ENCODE peak calls at places on chromosomes 3 and 15, in six cellular contexts. L is choroid plexus epithelial cell, Z is adrenal gland, K is germinal center, W is nephron progenitor cell, O is aorta. I is an unnamed sample.

GRCh38 chr3:170383567-170383966 is 26.1 kb downstream of the SKIL start:
- DNase-seq in O (no peak), K (no peak), L (peak), W (no peak), Z (no peak), I (no peak)

GRCh38 chr15:92343869-92344643 is 49.6 kb upstream of the ST8SIA2 start:
- DNase-seq in K (no peak), O (no peak), Z (no peak), W (no peak), L (no peak), I (no peak)

GRCh38 chr3:108022316-108023150 is 68.3 kb downstream of the CD47 start:
- DNase-seq in Z (no peak), K (no peak), W (no peak), L (peak), O (no peak), I (no peak)

GRCh38 chr3:164452707-164453106 is 625.6 kb downstream of the SI start:
- DNase-seq in W (no peak), L (peak), K (no peak), O (no peak), Z (no peak), I (no peak)

GRCh38 chr3:11422291-11422690 is 150.1 kb downstream of the ATG7 start:
- DNase-seq in L (no peak), O (no peak), W (no peak), K (no peak), Z (no peak), I (no peak)

GRCh38 chr3:96017556-96017955 is 796.8 kb upstream of the EPHA6 start:
- DNase-seq in O (no peak), W (no peak), Z (no peak), K (no peak), L (no peak), I (no peak)

GRCh38 chr3:123352134-123352554 is 96.7 kb downstream of the ADCY5 start:
- DNase-seq in Z (no peak), K (no peak), O (peak), L (no peak), W (no peak), I (no peak)

GRCh38 chr15:57031605-57032004 is 113.2 kb downstream of the TCF12 start:
- DNase-seq in Z (no peak), O (peak), L (peak), W (no peak), K (no peak), I (no peak)

GRCh38 chr3:192892981-192893827 is 24.5 kb downstream of the MB21D2 start:
- DNase-seq in O (peak), K (no peak), L (peak), Z (peak), W (peak), I (peak)

GRCh38 chr15:41691471-41691870 is 31.3 kb downstream of the MGA start:
- DNase-seq in Z (no peak), W (no peak), O (no peak), K (no peak), L (peak), I (no peak)

GRCh38 chr3:133991637-133992036 is 38.1 kb downstream of the SLCO2A1 start:
- DNase-seq in K (no peak), O (no peak), L (no peak), W (no peak), Z (no peak), I (no peak)

GRCh38 chr15:76844096-76844495 is 61.0 kb downstream of the SCAPER start:
- DNase-seq in L (peak), O (no peak), Z (no peak), K (no peak), W (no peak), I (no peak)

GRCh38 chr15:70061086-70061370 is 36.7 kb downstream of the TLE3 start:
- DNase-seq in W (peak), Z (no peak), K (no peak), L (peak), O (no peak), I (no peak)

GRCh38 chr15:99015677-99016568 is 8.3 kb upstream of the PGPEP1L start:
- DNase-seq in L (no peak), K (no peak), Z (no peak), O (no peak), W (peak), I (no peak)

GRCh38 chr3:134049676-134050075 is 20.0 kb upstream of the SLCO2A1 start:
- DNase-seq in W (no peak), O (no peak), Z (no peak), L (no peak), K (no peak), I (no peak)

GRCh38 chr3:66144792-66145733 is 75.7 kb upstream of the SLC25A26 start:
- DNase-seq in O (no peak), W (no peak), L (peak), K (no peak), Z (no peak), I (no peak)

GRCh38 chr3:166195808-166196207 is 358.6 kb upstream of the BCHE start:
- DNase-seq in Z (no peak), O (no peak), L (no peak), W (no peak), K (no peak), I (no peak)

GRCh38 chr15:72382146-72382545 is 6.3 kb upstream of the HEXA start:
- DNase-seq in O (no peak), W (no peak), Z (no peak), L (peak), K (no peak), I (no peak)

GRCh38 chr15:80199869-80200268 is 47.1 kb downstream of the FAH start:
- DNase-seq in W (no peak), L (no peak), O (no peak), Z (no peak), K (no peak), I (no peak)

GRCh38 chr15:58453931-58454793 is 22.4 kb downstream of the LIPC start:
- DNase-seq in Z (no peak), O (no peak), K (no peak), L (no peak), W (no peak), I (peak)

GRCh38 chr15:31032959-31033358 is 41.5 kb upstream of the MTMR10 start:
- DNase-seq in Z (no peak), L (peak), O (no peak), K (no peak), W (no peak), I (no peak)

GRCh38 chr3:135558150-135558549 is 407.4 kb upstream of the PPP2R3A start:
- DNase-seq in O (no peak), Z (no peak), L (no peak), W (no peak), K (no peak), I (no peak)

GRCh38 chr3:33420966-33421365 is 19.2 kb downstream of the UBP1 start:
- DNase-seq in O (no peak), L (peak), W (no peak), K (no peak), Z (no peak), I (no peak)

GRCh38 chr3:151477596-151478375 is 16.9 kb upstream of the IGSF10 start:
- DNase-seq in W (no peak), O (no peak), L (peak), Z (no peak), K (no peak), I (no peak)

I was measured in activated CD4-positive, alpha-beta memory T cell treated with anti-CD3 and anti-CD28 coated beads, Interleukin-2, amount 10 ng/mL, durations not matched to agents 7 days and 5 days.